ENCODE peak calls at places on chromosome 5, in four cellular contexts. R is cardiac muscle cell, L is A549, N is lower lobe of right lung. Z is an unnamed sample.

GRCh38 chr5:66306844-66307315 is 162.8 kb downstream of the SREK1 start:
- DNase-seq in R (no peak), L (no peak), N (no peak), Z (no peak)

GRCh38 chr5:37836173-37837100 is 3.4 kb downstream of the GDNF start:
- DNase-seq in R (peak), L (no peak), N (no peak), Z (no peak)

GRCh38 chr5:138956801-138957200 is 81.7 kb upstream of the LRRTM2 start:
- DNase-seq in R (no peak), L (no peak), N (no peak), Z (no peak)

GRCh38 chr5:78899922-78900362 is 85.2 kb downstream of the ARSB start:
- DNase-seq in R (peak), L (peak), N (peak), Z (no peak)

GRCh38 chr5:83277953-83278352 is 193.6 kb upstream of the VCAN start:
- DNase-seq in R (no peak), L (no peak), N (no peak), Z (no peak)

GRCh38 chr5:146731909-146732659 is 146.5 kb downstream of the PPP2R2B start:
- DNase-seq in R (no peak), L (peak), N (no peak), Z (no peak)

GRCh38 chr5:176553260-176554085 is 4.3 kb downstream of the CDHR2 start:
- DNase-seq in R (no peak), L (peak), N (no peak), Z (no peak)

GRCh38 chr5:10521466-10522223 is 42.2 kb upstream of the ANKRD33B start:
- DNase-seq in R (no peak), L (peak), N (no peak), Z (peak)

GRCh38 chr5:9361835-9362234 is 184.0 kb downstream of the SEMA5A start:
- DNase-seq in R (peak), L (peak), N (no peak), Z (no peak)

GRCh38 chr5:143824851-143825720 is 13.1 kb downstream of the HMHB1 start:
- DNase-seq in R (peak), L (peak), N (peak), Z (peak)

GRCh38 chr5:172454355-172455086 is at the start of gene SH3PXD2B:
- DNase-seq in R (peak), L (peak), N (peak), Z (peak)

GRCh38 chr5:102910240-102911226 is 155.4 kb downstream of the PAM start:
- DNase-seq in R (no peak), L (peak), N (no peak), Z (no peak)

GRCh38 chr5:112174959-112175594 is 244.0 kb downstream of the EPB41L4A start:
- DNase-seq in R (peak), L (peak), N (no peak), Z (no peak)

GRCh38 chr5:82388186-82388585 is 110.0 kb upstream of the RPS23 start:
- DNase-seq in R (no peak), L (no peak), N (no peak), Z (no peak)

GRCh38 chr5:107704686-107705389 is 34.1 kb upstream of the EFNA5 start:
- DNase-seq in R (no peak), L (no peak), N (no peak), Z (no peak)

GRCh38 chr5:108830705-108831276 is 83.1 kb downstream of the FER start:
- DNase-seq in R (peak), L (no peak), N (no peak), Z (no peak)

GRCh38 chr5:33837301-33837700 is 54.5 kb downstream of the ADAMTS12 start:
- DNase-seq in R (no peak), L (no peak), N (no peak), Z (no peak)

GRCh38 chr5:33841829-33842228 is 50.0 kb downstream of the ADAMTS12 start:
- DNase-seq in R (no peak), L (no peak), N (no peak), Z (no peak)

GRCh38 chr5:33843579-33843978 is 48.2 kb downstream of the ADAMTS12 start:
- DNase-seq in R (no peak), L (no peak), N (no peak), Z (no peak)

GRCh38 chr5:33840927-33841547 is 50.8 kb downstream of the ADAMTS12 start:
- DNase-seq in R (no peak), L (no peak), N (no peak), Z (no peak)

DNA sequence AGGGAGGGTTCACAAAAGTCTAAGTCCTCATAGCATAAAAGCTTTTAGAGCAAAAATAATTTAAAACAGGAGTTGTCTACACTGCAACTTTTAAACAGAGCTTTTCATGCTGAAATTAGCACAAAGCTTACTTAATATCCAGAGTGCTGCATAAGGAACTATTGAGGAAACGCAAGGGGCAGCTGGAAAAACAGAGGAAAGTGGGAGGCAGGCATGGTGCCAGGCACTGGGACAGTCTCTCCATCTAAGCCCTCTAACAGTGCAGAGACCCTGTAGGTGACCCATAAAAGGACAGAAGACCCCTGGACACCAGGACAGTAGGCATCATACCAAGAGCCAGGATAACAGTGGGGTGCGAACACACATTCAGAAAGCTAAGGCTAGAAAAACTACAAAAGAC is 49.3 kb downstream of the ADAMTS12 start:
- DNase-seq in R (no peak), L (no peak), N (no peak), Z (no peak)
- H3K27ac ChIP-seq in R (no peak), L (peak), N (no peak), Z (peak)

DNA sequence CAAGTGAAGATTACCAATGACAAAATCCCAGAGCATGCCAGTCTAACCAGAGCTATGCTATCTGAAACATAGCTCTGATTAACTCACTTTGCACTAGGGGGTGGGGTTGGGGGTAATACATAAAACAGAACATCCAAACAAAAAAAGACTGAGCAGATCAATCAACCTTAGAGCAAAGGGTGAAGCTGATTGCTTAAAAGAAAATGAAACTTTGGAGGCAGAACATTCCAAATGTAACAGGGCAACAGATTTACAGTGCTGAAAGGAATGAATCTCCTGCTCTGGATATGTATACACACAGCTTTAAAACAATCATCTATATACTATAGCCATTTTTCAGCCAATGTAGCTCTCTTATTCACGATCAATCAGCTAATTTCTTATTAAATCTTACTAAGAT is 4.9 kb downstream of the IL6ST start:
- DNase-seq in R (no peak), L (no peak), N (no peak), Z (no peak)
- H3K4me3 ChIP-seq in R (no peak), L (no peak), N (peak), Z (no peak)

DNA sequence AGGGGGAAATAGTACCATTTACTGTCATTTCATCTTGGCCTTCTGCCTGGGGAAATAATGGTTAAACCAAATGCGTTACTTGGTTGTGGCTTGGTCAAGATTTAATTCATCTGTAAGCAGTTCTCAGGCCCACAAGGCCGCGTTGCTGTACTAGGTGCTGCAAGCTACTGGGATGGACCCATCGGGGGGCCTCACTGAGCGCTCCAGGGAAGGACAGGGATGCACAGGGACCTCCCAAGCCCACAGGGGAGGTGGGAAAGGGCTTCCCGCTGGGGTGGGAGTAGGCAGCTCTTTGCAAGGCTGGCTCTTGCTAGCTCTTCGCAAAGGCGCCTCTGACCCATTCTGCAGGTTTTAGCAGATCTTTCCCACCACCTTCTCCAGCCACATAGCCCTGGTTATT is 8.0 kb downstream of the GFPT2 start:
- DNase-seq in R (no peak), L (no peak), N (no peak), Z (no peak)
- TF ChIP-seq CTCF in R (no peak), L (no peak), N (no peak), Z (no peak)

GRCh38 chr5:178241259-178241658 is 8.7 kb upstream of the PHYKPL start:
- DNase-seq in R (no peak), L (no peak), N (peak), Z (no peak)
- H3K27ac ChIP-seq in R (no peak), L (no peak), N (peak), Z (no peak)

GRCh38 chr5:6446626-6447309 is 1.9 kb upstream of the UBE2QL1 start:
- DNase-seq in R (peak), L (peak), N (no peak), Z (no peak)

GRCh38 chr5:6448622-6449464 is at the start of gene UBE2QL1:
- DNase-seq in R (peak), L (peak), N (no peak), Z (no peak)

GRCh38 chr5:6449465-6450158 is 953 bp downstream of the UBE2QL1 start:
- DNase-seq in R (no peak), L (no peak), N (no peak), Z (no peak)

GRCh38 chr5:6447384-6448140 is 1.1 kb upstream of the UBE2QL1 start:
- DNase-seq in R (no peak), L (no peak), N (no peak), Z (no peak)

GRCh38 chr5:6448141-6448491 is 543 bp upstream of the UBE2QL1 start:
- DNase-seq in R (no peak), L (no peak), N (no peak), Z (no peak)
- H3K4me3 ChIP-seq in R (no peak), L (peak), N (no peak), Z (no peak)

GRCh38 chr5:2780421-2781171 is 29.1 kb upstream of the IRX2 start:
- DNase-seq in R (no peak), L (no peak), N (peak), Z (peak)

GRCh38 chr5:2782658-2783057 is 31.2 kb upstream of the IRX2 start:
- DNase-seq in R (no peak), L (no peak), N (no peak), Z (no peak)

GRCh38 chr5:2779459-2779858 is 28.0 kb upstream of the IRX2 start:
- DNase-seq in R (no peak), L (no peak), N (no peak), Z (no peak)

GRCh38 chr5:2783223-2783622 is 31.7 kb upstream of the IRX2 start:
- DNase-seq in R (no peak), L (no peak), N (no peak), Z (no peak)
- TF ChIP-seq CTCF in R (no peak), L (no peak), N (peak), Z (peak)

Z was measured in RWPE2.